ENCODE peak calls at places on chromosomes 11 and 22, in nine cellular contexts. D, S, Z, W, M, V, G, F and K are unnamed samples.

GRCh38 chr11:121356357-121356756 is 63.8 kb downstream of the SC5D start:
- DNase-seq in M (no peak), W (no peak), G (no peak), S (no peak), F (no peak), V (no peak), D (no peak), Z (no peak), K (no peak)

GRCh38 chr11:34960277-34960676 is 43.9 kb downstream of the PDHX start:
- DNase-seq in D (peak; percentile 35), V (no peak), G (no peak), Z (no peak), W (no peak), S (no peak), M (no peak), F (peak; percentile 33), K (no peak)

GRCh38 chr11:69508974-69509373 is 27.5 kb downstream of the LINC01488 start:
- DNase-seq in F (no peak), G (no peak), M (no peak), S (no peak), W (no peak), V (no peak), D (no peak), Z (no peak), K (peak; percentile 39)

GRCh38 chr11:77147668-77148321 is 19.7 kb downstream of the MYO7A start:
- DNase-seq in V (no peak), Z (no peak), D (no peak), S (no peak), F (no peak), G (peak; percentile 93), W (peak; percentile 46), M (peak; percentile 44), K (no peak)

GRCh38 chr22:17243524-17243923 is 24.3 kb upstream of the ADA2 start:
- DNase-seq in F (no peak), M (no peak), S (no peak), V (no peak), G (no peak), W (peak; percentile 27), D (no peak), Z (no peak), K (no peak)

GRCh38 chr11:94125408-94126120 is 3.1 kb upstream of the PANX1 start:
- DNase-seq in S (no peak), W (no peak), M (no peak), G (no peak), Z (no peak), D (no peak), V (no peak), F (no peak), K (no peak)

GRCh38 chr11:73585834-73586575 is 11.9 kb downstream of the FAM168A start:
- DNase-seq in M (no peak), W (no peak), V (no peak), F (no peak), S (no peak), G (no peak), D (no peak), Z (no peak), K (no peak)

GRCh38 chr11:127844843-127845242 is 742.5 kb downstream of the ETS1 start:
- DNase-seq in S (no peak), W (no peak), M (no peak), Z (no peak), F (no peak), V (no peak), G (no peak), D (no peak), K (no peak)

GRCh38 chr11:107549253-107549953 is 16.1 kb downstream of the ALKBH8 start:
- DNase-seq in G (peak; percentile 36), S (no peak), V (no peak), F (peak; percentile 24), M (no peak), W (no peak), D (no peak), Z (no peak), K (no peak)

GRCh38 chr22:20237480-20238440 is 30.4 kb downstream of the RTN4R start:
- DNase-seq in W (no peak), M (no peak), S (no peak), Z (no peak), G (no peak), D (no peak), F (no peak), V (no peak), K (no peak)
- TF ChIP-seq EP300 in W (no peak), M (no peak), S (no peak), Z (no peak), G (no peak), D (no peak), F (no peak), V (no peak), K (no peak)

GRCh38 chr11:118997627-118998387 is at the start of gene CENATAC:
- DNase-seq in D (peak; percentile 89), Z (peak; percentile 94), F (peak; percentile 99), V (peak; percentile 95), G (peak; percentile 99), W (peak; percentile 97), M (peak; percentile 96), S (peak; percentile 92), K (peak; percentile 97)
- TF ChIP-seq CTCF in D (peak; percentile 37), Z (peak; percentile 23), F (no peak), V (no peak), G (peak; percentile 16), W (peak; percentile 17), M (no peak), S (no peak), K (no peak)

DNA sequence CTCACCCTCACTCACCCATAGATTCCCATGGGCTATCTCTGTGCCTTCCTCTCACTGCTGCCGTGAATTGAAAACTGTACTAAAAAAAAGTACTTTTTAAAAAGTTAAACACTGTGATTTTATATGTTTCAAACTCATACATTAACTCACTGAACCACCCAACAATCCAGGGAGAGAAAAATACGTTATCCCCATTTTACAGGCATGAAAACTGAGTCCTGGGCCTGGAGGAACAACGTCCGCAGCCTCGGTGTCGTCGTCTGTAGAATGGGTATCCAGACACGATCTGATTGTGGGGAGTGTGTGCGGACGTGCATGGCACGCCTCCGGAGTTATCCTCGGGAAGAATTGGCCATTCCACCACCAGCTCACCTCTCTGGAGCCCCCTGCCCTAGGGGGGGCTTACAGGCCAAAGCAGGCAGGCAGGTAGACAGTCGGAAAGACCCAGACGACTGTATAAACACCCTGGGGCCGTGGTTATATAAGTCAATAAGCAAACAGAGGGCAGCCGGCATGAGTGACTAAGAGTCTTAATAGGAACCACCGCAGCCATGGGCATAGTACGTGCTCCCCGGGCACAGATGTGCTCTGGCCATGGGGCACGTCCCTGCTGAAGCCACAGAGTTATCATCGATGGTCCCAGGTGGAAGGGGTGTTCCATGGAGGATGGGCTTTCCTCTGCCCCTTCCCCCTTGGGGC is 7.1 kb upstream of the PDGFB start:
- DNase-seq in V (no peak), D (no peak), S (no peak), Z (no peak), M (peak; percentile 62), F (no peak), W (no peak), G (no peak), K (no peak)
- H3K27ac ChIP-seq in V (no peak overlapping the region), D (no peak overlapping the region), S (peak overlapping the region; percentile 91), Z (no peak overlapping the region), M (no peak overlapping the region), F (no peak overlapping the region), W (no peak overlapping the region), G (no peak overlapping the region), K (no peak overlapping the region)

GRCh38 chr11:118622376-118623290 is 15.2 kb downstream of the PHLDB1 start:
- DNase-seq in G (no peak), V (no peak), F (peak; percentile 67), D (no peak), Z (no peak), S (peak; percentile 38), M (no peak), W (no peak), K (no peak)

GRCh38 chr11:118627566-118627965 is 20.2 kb downstream of the PHLDB1 start:
- DNase-seq in Z (no peak), D (no peak), F (no peak), S (no peak), W (no peak), G (no peak), M (no peak), V (no peak), K (no peak)

GRCh38 chr11:118623291-118623655 is 15.9 kb downstream of the PHLDB1 start:
- DNase-seq in G (no peak), F (peak; percentile 78), S (no peak), Z (no peak), W (no peak), D (no peak), M (no peak), V (no peak), K (no peak)

GRCh38 chr11:118625976-118626375 is 18.6 kb downstream of the PHLDB1 start:
- DNase-seq in D (no peak), S (no peak), V (no peak), F (peak; percentile 83), Z (no peak), M (no peak), G (peak; percentile 51), W (no peak), K (no peak)

DNA sequence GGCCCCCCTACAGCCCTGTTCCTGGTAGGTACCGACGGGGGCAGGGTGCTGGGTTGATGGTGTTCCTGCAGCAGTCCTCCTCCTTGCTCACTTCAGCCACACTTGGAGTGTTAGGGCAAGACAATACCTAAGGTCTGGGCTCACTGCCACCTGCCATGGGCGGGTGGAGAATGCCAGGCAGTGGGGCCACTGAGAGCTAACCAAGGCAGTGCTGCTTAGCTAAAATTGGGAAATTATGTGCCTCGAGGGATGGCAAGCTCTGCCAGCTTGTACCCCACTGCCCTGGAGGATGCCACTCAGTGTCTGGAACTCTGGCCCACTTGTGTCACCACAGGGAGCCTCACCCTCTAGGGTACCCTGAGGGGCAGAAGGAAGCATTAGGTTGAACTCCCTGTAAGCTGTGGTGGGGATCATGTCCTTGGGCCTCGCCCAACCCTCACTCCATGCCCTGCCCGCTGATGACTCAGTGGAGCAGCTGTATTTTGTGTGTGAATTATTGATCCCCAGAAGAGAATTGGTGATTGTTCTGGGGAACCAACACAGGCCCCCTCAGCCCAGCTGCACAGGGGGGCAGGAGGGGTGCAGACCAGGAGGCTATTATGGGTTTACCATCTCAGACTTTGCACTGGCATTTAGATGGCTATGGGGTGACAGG is 17.7 kb downstream of the PHLDB1 start:
- DNase-seq in D (no peak), M (peak; percentile 37), S (no peak), W (no peak), Z (no peak), F (no peak), G (no peak), V (no peak), K (no peak)
- TF ChIP-seq EP300 in D (no peak), M (no peak), S (no peak), W (no peak), Z (no peak), F (no peak), G (no peak), V (no peak), K (no peak)